ENCODE peak calls at places on chromosomes 4 and X, in five cellular contexts. P is neural crest cell, J is PC-3, R is Right ventricle myocardium superior, C is nephron progenitor cell. Y is an unnamed sample.
A peak's percentile ranks its signal among the peaks of the same experiment; 100 is the strongest.

GRCh38 chr4:77169496-77169895 is 12.5 kb downstream of the CCNG2 start:
- DNase-seq in P (no peak), J (no peak), R (no peak), C (no peak), Y (no peak)

GRCh38 chrX:44903107-44903506 is 30.1 kb downstream of the KDM6A start:
- DNase-seq in P (no peak), J (peak; percentile 81), R (no peak), C (no peak), Y (no peak)

GRCh38 chr4:42865572-42866189 is 26.8 kb upstream of the GRXCR1 start:
- DNase-seq in P (peak; percentile 61), J (peak; percentile 75), R (no peak), C (peak; percentile 57), Y (peak; percentile 23)

GRCh38 chr4:161714022-161714751 is 449.6 kb downstream of the FSTL5 start:
- DNase-seq in P (no peak), J (peak; percentile 77), R (no peak), C (no peak), Y (no peak)

GRCh38 chrX:44462851-44463250 is 79.8 kb downstream of the FUNDC1 start:
- DNase-seq in P (no peak), J (no peak), R (no peak), C (no peak), Y (no peak)

GRCh38 chrX:71128915-71129765 is 10.7 kb downstream of the MED12 start:
- DNase-seq in P (peak; percentile 72), J (peak; percentile 58), R (peak; percentile 77), C (peak; percentile 71), Y (no peak)

GRCh38 chrX:150688911-150689451 is 4.2 kb upstream of the MTMR1 start:
- DNase-seq in P (no peak), J (peak; percentile 97), R (no peak), C (no peak), Y (peak; percentile 28)

GRCh38 chr4:108702960-108703359 is 52.6 kb downstream of the OSTC start:
- DNase-seq in P (no peak), J (no peak), R (no peak), C (no peak), Y (no peak)

GRCh38 chr4:100022792-100023222 is 72.7 kb upstream of the H2AZ1 start:
- DNase-seq in P (no peak), J (no peak), R (no peak), C (no peak), Y (peak; percentile 46)

GRCh38 chr4:5998333-5998936 is 19.8 kb downstream of the C4orf50 start:
- DNase-seq in P (peak; percentile 74), J (peak; percentile 59), R (no peak), C (peak; percentile 78), Y (peak; percentile 71)

GRCh38 chr4:32470087-32470585 is 1750.0 kb downstream of the PCDH7 start:
- DNase-seq in P (no peak), J (no peak), R (no peak), C (no peak), Y (no peak)

GRCh38 chr4:114791976-114792375 is 193.4 kb downstream of the UGT8 start:
- DNase-seq in P (no peak), J (no peak), R (no peak), C (no peak), Y (no peak)

GRCh38 chr4:39004818-39005217 is 27.4 kb downstream of the TMEM156 start:
- DNase-seq in P (no peak), J (no peak), R (no peak), C (no peak), Y (no peak)

GRCh38 chr4:16226816-16227461 is 668 bp upstream of the TAPT1 start:
- DNase-seq in P (peak; percentile 42), J (peak; percentile 25), R (peak; percentile 76), C (peak; percentile 69), Y (no peak)

GRCh38 chr4:15676899-15677298 is 4.7 kb upstream of the FAM200B start:
- DNase-seq in P (no peak), J (no peak), R (no peak), C (no peak), Y (no peak)

GRCh38 chr4:6002926-6003325 is 15.3 kb downstream of the C4orf50 start:
- DNase-seq in P (no peak), J (no peak), R (no peak), C (no peak), Y (no peak)

GRCh38 chr4:85477538-85477937 is 2.6 kb downstream of the ARHGAP24 start:
- DNase-seq in P (no peak), J (no peak), R (no peak), C (no peak), Y (no peak)

GRCh38 chrX:107924136-107924746 is 57.9 kb downstream of the TEX13B start:
- DNase-seq in P (no peak), J (no peak), R (no peak), C (no peak), Y (no peak)

GRCh38 chr4:17636696-17637351 is 22.4 kb downstream of the MED28 start:
- DNase-seq in P (peak; percentile 85), J (peak; percentile 74), R (peak; percentile 87), C (peak; percentile 86), Y (peak; percentile 77)

GRCh38 chr4:152805818-152806217 is 26.1 kb downstream of the ARFIP1 start:
- DNase-seq in P (no peak), J (peak; percentile 27), R (no peak), C (no peak), Y (no peak)

GRCh38 chrX:121122332-121122731 is 74.9 kb downstream of the GLUD2 start:
- DNase-seq in P (no peak), J (peak; percentile 33), R (no peak), C (no peak), Y (no peak)

GRCh38 chrX:68261060-68261672 is 172.1 kb downstream of the OPHN1 start:
- DNase-seq in P (no peak), J (peak; percentile 42), R (no peak), C (no peak), Y (no peak)

GRCh38 chr4:159283697-159284492 is 181.0 kb downstream of the RAPGEF2 start:
- DNase-seq in P (no peak), J (peak; percentile 71), R (no peak), C (no peak), Y (peak; percentile 46)

GRCh38 chr4:175469519-175469918 is 342.5 kb downstream of the GPM6A start:
- DNase-seq in P (no peak), J (peak; percentile 70), R (no peak), C (no peak), Y (peak; percentile 9)

GRCh38 chr4:111506706-111507105 is 638.5 kb upstream of the FAM241A start:
- DNase-seq in P (no peak), J (peak; percentile 39), R (no peak), C (no peak), Y (no peak)

GRCh38 chr4:58602022-58602421 is 1491.8 kb upstream of the IGFBP7 start:
- DNase-seq in P (no peak), J (no peak), R (no peak), C (no peak), Y (no peak)

GRCh38 chrX:11341274-11342256 is 48.4 kb downstream of the AMELX start:
- DNase-seq in P (no peak), J (peak; percentile 88), R (peak; percentile 65), C (no peak), Y (no peak)

GRCh38 chr4:102449751-102450352 is 51.3 kb upstream of the NFKB1 start:
- DNase-seq in P (peak; percentile 20), J (peak; percentile 73), R (no peak), C (peak; percentile 30), Y (peak; percentile 32)

GRCh38 chrX:18468599-18468998 is 43.2 kb downstream of the CDKL5 start:
- DNase-seq in P (no peak), J (no peak), R (no peak), C (no peak), Y (no peak)

GRCh38 chrX:103464774-103465117 is 54.5 kb downstream of the RAB40A start:
- DNase-seq in P (peak; percentile 66), J (peak; percentile 88), R (peak; percentile 62), C (peak; percentile 77), Y (peak; percentile 67)

GRCh38 chrX:69626129-69626528 is 10.2 kb downstream of the EDA start:
- DNase-seq in P (no peak), J (no peak), R (no peak), C (no peak), Y (no peak)

GRCh38 chrX:120522820-120523219 is 37.9 kb downstream of the CUL4B start:
- DNase-seq in P (no peak), J (peak; percentile 6), R (no peak), C (no peak), Y (no peak)

GRCh38 chrX:134255555-134255954 is 18.6 kb downstream of the CCDC160 start:
- DNase-seq in P (no peak), J (no peak), R (no peak), C (no peak), Y (no peak)

GRCh38 chr4:95255396-95256107 is 293.2 kb downstream of the UNC5C start:
- DNase-seq in P (no peak), J (peak; percentile 43), R (no peak), C (no peak), Y (no peak)

GRCh38 chr4:41160010-41160789 is 54.1 kb downstream of the APBB2 start:
- DNase-seq in P (no peak), J (peak; percentile 89), R (no peak), C (no peak), Y (no peak)

GRCh38 chr4:134727696-134728095 is 526.1 kb upstream of the PABPC4L start:
- DNase-seq in P (no peak), J (no peak), R (no peak), C (no peak), Y (no peak)

GRCh38 chrX:139475432-139475831 is 55.1 kb upstream of the F9 start:
- DNase-seq in P (no peak), J (no peak), R (no peak), C (no peak), Y (no peak)